ENCODE peak calls at places on chromosomes 2 and 18, in five cellular contexts. Y is CD4-positive, alpha-beta memory T cell; S is tibial artery; C is sigmoid colon; K is breast epithelium. Z is an unnamed sample.
A peak's percentile ranks its signal among the peaks of the same experiment; 100 is the strongest.

GRCh38 chr2:237724811-237725478 is 73.6 kb upstream of the RBM44 start:
- DNase-seq in Y (no peak), S (peak; percentile 43), C (no peak), K (no peak), Z (no peak)

GRCh38 chr2:203741566-203741965 is 35.1 kb downstream of the CD28 start:
- DNase-seq in Y (peak; percentile 39), S (no peak), C (no peak), K (no peak), Z (no peak)

GRCh38 chr2:20449501-20450200 is 2.8 kb downstream of the RHOB start:
- DNase-seq in Y (no peak), S (peak; percentile 48), C (peak; percentile 76), K (no peak), Z (no peak)

GRCh38 chr2:109382946-109383345 is 230.8 kb downstream of the SEPTIN10 start:
- DNase-seq in Y (no peak), S (peak; percentile 87), C (peak; percentile 82), K (peak; percentile 24), Z (peak; percentile 53)

GRCh38 chr2:65128297-65129190 is 1.4 kb downstream of the RAB1A start:
- DNase-seq in Y (no peak), S (peak; percentile 74), C (no peak), K (peak; percentile 44), Z (peak; percentile 27)

GRCh38 chr18:65587491-65587890 is 163.3 kb upstream of the CDH7 start:
- DNase-seq in Y (no peak), S (no peak), C (no peak), K (no peak), Z (no peak)

GRCh38 chr18:26215247-26215970 is 10.8 kb upstream of the TAF4B start:
- DNase-seq in Y (peak; percentile 75), S (no peak), C (no peak), K (no peak), Z (no peak)

GRCh38 chr18:74444104-74444503 is 13.0 kb downstream of the DIPK1C start:
- DNase-seq in Y (no peak), S (no peak), C (no peak), K (no peak), Z (no peak)

GRCh38 chr18:34767601-34768027 is 57.5 kb downstream of the DTNA start:
- DNase-seq in Y (no peak), S (no peak), C (no peak), K (no peak), Z (peak; percentile 47)

GRCh38 chr2:237727363-237727762 is 71.2 kb upstream of the RBM44 start:
- DNase-seq in Y (no peak), S (no peak), C (peak; percentile 49), K (peak; percentile 17), Z (peak; percentile 22)

GRCh38 chr2:24644032-24644431 is 149.2 kb downstream of the PTRHD1 start:
- DNase-seq in Y (no peak), S (no peak), C (no peak), K (no peak), Z (no peak)

GRCh38 chr2:215436705-215437570 is 1.1 kb upstream of the FN1 start:
- DNase-seq in Y (no peak), S (no peak), C (no peak), K (no peak), Z (no peak)

GRCh38 chr2:4354164-4354563 is 650.8 kb downstream of the DCDC2C start:
- DNase-seq in Y (no peak), S (no peak), C (no peak), K (no peak), Z (no peak)

GRCh38 chr2:4354678-4355077 is 651.3 kb downstream of the DCDC2C start:
- DNase-seq in Y (no peak), S (no peak), C (no peak), K (no peak), Z (peak; percentile 6)

GRCh38 chr2:4358855-4359254 is 655.5 kb downstream of the DCDC2C start:
- DNase-seq in Y (no peak), S (no peak), C (no peak), K (no peak), Z (no peak)

GRCh38 chr2:4353668-4354067 is 650.3 kb downstream of the DCDC2C start:
- DNase-seq in Y (no peak), S (no peak), C (no peak), K (no peak), Z (no peak)
- H3K9me3 ChIP-seq in Y (no peaks in the 10 kb centered on the region), S (no peaks in the 10 kb centered on the region), C (no peaks in the 10 kb centered on the region), K (no peaks in the 10 kb centered on the region), Z (no peaks in the 10 kb centered on the region)

GRCh38 chr2:11771971-11772615 is 25.7 kb downstream of the LPIN1 start:
- DNase-seq in Y (no peak), S (no peak), C (no peak), K (no peak), Z (peak; percentile 79)

GRCh38 chr2:11775384-11775783 is 29.0 kb downstream of the LPIN1 start:
- DNase-seq in Y (peak; percentile 50), S (no peak), C (no peak), K (no peak), Z (no peak)

GRCh38 chr2:11774600-11774999 is 28.2 kb downstream of the LPIN1 start:
- DNase-seq in Y (no peak), S (no peak), C (peak; percentile 20), K (no peak), Z (peak; percentile 50)

GRCh38 chr2:11773747-11774536 is 27.5 kb downstream of the LPIN1 start:
- DNase-seq in Y (no peak), S (no peak), C (peak; percentile 18), K (no peak), Z (peak; percentile 79)

GRCh38 chr2:11773111-11773510 is 26.7 kb downstream of the LPIN1 start:
- DNase-seq in Y (no peak), S (no peak), C (peak; percentile 19), K (no peak), Z (no peak)
- H3K36me3 ChIP-seq in Y (peaks cover 36% of the 10 kb centered on the region), S (peaks cover 65% of the 10 kb centered on the region), C (peaks cover 9% of the 10 kb centered on the region), K (no peaks in the 10 kb centered on the region), Z (peaks cover 97% of the 10 kb centered on the region)

GRCh38 chr2:3111267-3111666 is 266.4 kb downstream of the EIPR1 start:
- DNase-seq in Y (no peak), S (no peak), C (peak; percentile 21), K (no peak), Z (no peak)
- H3K9me3 ChIP-seq in Y (no peaks in the 10 kb centered on the region), S (no peaks in the 10 kb centered on the region), C (no peaks in the 10 kb centered on the region), K (no peaks in the 10 kb centered on the region), Z (no peaks in the 10 kb centered on the region)

DNA sequence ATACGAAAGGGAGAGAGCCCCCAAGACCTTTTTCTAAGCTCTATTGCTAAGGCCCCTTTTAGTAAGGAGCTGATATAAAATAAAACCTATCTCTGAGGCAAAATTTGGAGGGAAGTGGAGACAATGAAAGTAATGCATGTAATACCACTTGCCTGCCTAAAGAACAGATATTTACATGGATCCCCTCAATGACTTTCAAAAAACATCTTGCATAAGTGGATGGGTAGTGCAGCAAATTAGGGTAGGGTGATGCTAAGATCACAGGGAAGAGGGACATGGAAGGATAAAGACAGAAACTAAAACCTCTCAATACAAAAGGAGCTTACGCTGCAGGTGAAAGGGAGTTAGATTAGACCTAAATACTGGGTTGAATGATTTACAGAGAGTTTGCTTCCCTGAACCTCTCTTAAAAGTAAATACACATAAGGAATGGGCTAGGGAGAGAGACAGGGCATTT is 1.1 kb downstream of the ZNF513 start:
- DNase-seq in Y (no peak), S (no peak), C (no peak), K (no peak), Z (no peak)
- H3K36me3 ChIP-seq in Y (peaks cover 63% of the 10 kb centered on the region), S (peaks cover 54% of the 10 kb centered on the region), C (peaks cover 47% of the 10 kb centered on the region), K (no peaks in the 10 kb centered on the region), Z (peaks cover 83% of the 10 kb centered on the region)

Z was measured in MG63.